ENCODE peak calls at places on chromosomes 1 and 21, in eight cellular contexts. M is cardiac fibroblast, B is right cardiac atrium, P is left ventricle myocardium inferior, Q is IMR-90, F is Caco-2, Z is left lung, T is GM23248. J is an unnamed sample.
A peak's percentile ranks its signal among the peaks of the same experiment; 100 is the strongest.

GRCh38 chr1:213985181-213986019 is 2.4 kb upstream of the PROX1 start:
- DNase-seq in M (no peak), B (peak; percentile 63), P (no peak), Q (no peak), F (peak; percentile 42), Z (no peak), T (no peak), J (peak; percentile 32)

GRCh38 chr21:21232320-21232719 is 234.1 kb downstream of the NCAM2 start:
- DNase-seq in M (peak; percentile 72), B (no peak), P (no peak), Q (peak; percentile 71), F (peak; percentile 3), Z (no peak), T (peak; percentile 61), J (peak; percentile 1)

GRCh38 chr1:168726311-168726710 is 2.7 kb downstream of the DPT start:
- DNase-seq in M (no peak), B (peak; percentile 64), P (no peak), Q (no peak), F (no peak), Z (no peak), T (peak; percentile 46), J (no peak)

GRCh38 chr1:117605164-117605810 is 561 bp upstream of the TENT5C start:
- DNase-seq in M (peak; percentile 13), B (no peak), P (no peak), Q (no peak), F (no peak), Z (no peak), T (peak; percentile 50), J (peak; percentile 6)

GRCh38 chr1:198157847-198158765 is 1.3 kb downstream of the NEK7 start:
- DNase-seq in M (peak; percentile 54), B (peak; percentile 18), P (no peak), Q (peak; percentile 57), F (no peak), Z (no peak), T (peak; percentile 63), J (peak; percentile 39)

GRCh38 chr1:53286950-53287349 is 40.9 kb downstream of the LRP8 start:
- DNase-seq in M (no peak), B (no peak), P (no peak), Q (no peak), F (no peak), Z (no peak), T (no peak), J (no peak)

GRCh38 chr21:29501451-29501850 is 202.7 kb downstream of the BACH1 start:
- DNase-seq in M (peak; percentile 87), B (no peak), P (no peak), Q (peak; percentile 88), F (no peak), Z (no peak), T (peak; percentile 48), J (no peak)

GRCh38 chr1:109996476-109996875 is 11.9 kb downstream of the AHCYL1 start:
- DNase-seq in M (peak; percentile 55), B (no peak), P (no peak), Q (peak; percentile 61), F (no peak), Z (no peak), T (peak; percentile 48), J (peak; percentile 39)

GRCh38 chr1:3473381-3473844 is 18.9 kb downstream of the ARHGEF16 start:
- DNase-seq in M (peak; percentile 37), B (peak; percentile 51), P (no peak), Q (peak; percentile 83), F (no peak), Z (no peak), T (peak; percentile 91), J (peak; percentile 93)

DNA sequence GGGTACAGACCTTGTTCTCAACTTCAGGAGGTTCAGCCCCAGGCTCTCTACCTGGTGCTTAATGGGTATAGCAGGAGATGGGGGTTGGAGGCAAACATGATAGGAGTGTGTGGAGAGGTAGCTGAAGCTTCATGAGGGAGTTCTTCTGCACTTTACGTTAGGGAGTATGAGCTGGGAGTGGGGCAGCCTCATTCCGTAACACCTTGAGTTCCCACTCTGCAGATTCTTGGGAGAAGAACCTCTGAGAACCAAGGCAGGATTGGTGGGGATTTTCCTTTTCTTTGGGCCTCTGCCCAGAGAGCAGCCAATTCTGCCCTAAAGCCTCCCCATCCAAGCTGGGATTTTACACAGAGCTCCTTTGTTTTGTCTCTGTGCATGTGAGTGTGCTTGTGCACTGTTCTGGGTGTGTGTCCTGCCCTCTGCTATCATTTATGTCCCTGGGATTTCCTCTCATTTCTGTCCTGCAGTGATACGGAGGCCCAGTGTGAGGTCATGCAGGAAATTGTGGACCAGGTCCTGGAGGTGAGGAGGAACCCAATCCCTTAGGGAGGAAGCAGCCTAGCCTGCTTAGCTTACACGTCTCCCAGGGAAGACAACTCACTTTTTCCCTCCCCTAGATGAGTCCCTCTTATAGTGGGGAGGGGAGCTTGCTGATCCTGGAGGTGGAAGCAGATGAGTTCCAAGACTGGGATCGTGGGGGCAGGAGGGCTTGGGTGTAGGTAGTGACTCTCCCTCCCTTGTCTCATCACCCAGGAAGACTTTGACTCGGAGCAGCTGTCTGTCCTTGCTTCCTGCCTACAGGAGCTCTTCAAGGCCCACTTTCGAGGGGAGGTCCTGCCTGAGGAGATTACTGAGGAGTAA is 11.6 kb upstream of the SLC27A3 start:
- DNase-seq in M (peak; percentile 27), B (peak; percentile 59), P (no peak), Q (no peak), F (no peak), Z (no peak), T (no peak), J (no peak)
- H3K4me3 ChIP-seq in M (no peak overlapping the region), B (no peak overlapping the region), P (no peak overlapping the region), Q (no peak overlapping the region), F (no peak overlapping the region), Z (no peak overlapping the region), T (no peak overlapping the region), J (no peak overlapping the region)

GRCh38 chr21:45590246-45590725 is 48.0 kb upstream of the SLC19A1 start:
- DNase-seq in M (peak; percentile 68), B (peak; percentile 88), P (peak; percentile 72), Q (peak; percentile 19), F (no peak), Z (peak; percentile 81), T (peak; percentile 70), J (peak; percentile 35)
- H3K4me3 ChIP-seq in M (peak overlapping the region; percentile 41), B (peak overlapping the region; percentile 31), P (peak overlapping the region; percentile 71), Q (peak overlapping the region; percentile 44), F (no peak overlapping the region), Z (peak overlapping the region; percentile 42), T (peak overlapping the region; percentile 70), J (no peak overlapping the region)

GRCh38 chr21:43574741-43575465 is 84.4 kb downstream of the HSF2BP start:
- DNase-seq in M (no peak), B (peak; percentile 67), P (peak; percentile 46), Q (no peak), F (no peak), Z (peak; percentile 73), T (no peak), J (no peak)
- H3K4me3 ChIP-seq in M (no peak overlapping the region), B (no peak overlapping the region), P (no peak overlapping the region), Q (no peak overlapping the region), F (no peak overlapping the region), Z (no peak overlapping the region), T (no peak overlapping the region), J (no peak overlapping the region)

DNA sequence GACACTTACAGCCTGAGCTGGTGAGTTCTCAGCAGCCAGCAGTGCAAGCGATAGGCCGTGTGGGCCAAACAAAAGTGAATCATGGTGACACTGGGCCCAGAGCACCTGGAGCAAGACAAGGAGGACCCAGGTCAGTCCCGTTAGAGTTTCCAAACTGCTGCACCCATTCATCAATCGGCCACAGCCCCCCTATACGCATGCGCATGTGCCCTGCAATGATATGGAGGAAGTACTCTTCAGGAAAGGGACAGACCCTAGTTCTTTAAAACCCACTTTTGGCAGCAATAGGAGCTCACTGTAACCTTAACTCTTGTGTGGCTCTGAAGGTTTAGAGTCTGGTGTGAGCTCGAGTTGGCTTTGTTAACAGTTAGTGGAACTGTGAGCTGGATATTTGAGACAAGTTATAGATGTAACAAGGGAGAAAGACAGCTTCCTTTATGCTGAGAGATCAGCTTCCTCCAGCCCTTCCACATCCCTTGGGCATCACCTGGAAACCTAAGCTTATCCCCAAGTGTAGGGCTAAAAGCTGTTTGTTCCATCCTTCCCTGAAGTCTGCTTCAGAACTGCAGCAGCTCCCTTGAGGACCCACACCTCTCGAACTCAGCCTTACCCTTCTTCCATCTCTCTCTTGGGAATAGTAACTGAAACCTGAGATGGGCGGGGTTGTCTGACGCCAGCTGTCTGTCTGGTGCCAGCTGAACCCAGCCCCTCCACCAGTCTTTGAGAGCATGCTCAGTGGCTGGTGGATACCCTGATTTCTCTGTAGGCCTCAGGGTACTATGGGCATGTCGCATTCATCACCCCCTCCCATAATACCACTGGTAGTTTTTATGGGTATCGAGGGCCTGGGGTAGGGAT is 17.7 kb downstream of the NMNAT1 start:
- DNase-seq in M (peak; percentile 30), B (no peak), P (no peak), Q (no peak), F (no peak), Z (no peak), T (no peak), J (no peak)
- H3K4me3 ChIP-seq in M (no peak overlapping the region), B (no peak overlapping the region), P (no peak overlapping the region), Q (no peak overlapping the region), F (no peak overlapping the region), Z (no peak overlapping the region), T (no peak overlapping the region), J (no peak overlapping the region)

J was measured in epithelial cell of esophagus.